ENCODE peak calls at places on chromosomes 4 and X, in four cellular contexts. Q, U, D and H are unnamed samples.

GRCh38 chrX:38175140-38175539 is 45.5 kb downstream of the SRPX start:
- DNase-seq in Q (no peak), D (no peak), U (peak; percentile 27), H (no peak)

GRCh38 chr4:173499568-173500535 is 30.2 kb downstream of the HAND2 start:
- DNase-seq in Q (no peak), D (no peak), U (no peak), H (peak; percentile 64)

GRCh38 chr4:41882622-41883347 is 52.4 kb upstream of the TMEM33 start:
- DNase-seq in D (no peak), Q (peak; percentile 89), U (no peak), H (no peak)

GRCh38 chr4:110514889-110515479 is 39.0 kb downstream of the ENPEP start:
- DNase-seq in U (no peak), Q (no peak), D (no peak), H (no peak)

GRCh38 chr4:73576366-73576765 is 43.9 kb downstream of the RASSF6 start:
- DNase-seq in D (no peak), U (no peak), Q (no peak), H (no peak)

GRCh38 chr4:69471639-69472038 is 24.1 kb downstream of the UGT2B4 start:
- DNase-seq in Q (no peak), U (no peak), D (no peak), H (no peak)

GRCh38 chrX:106734827-106735226 is 8.3 kb downstream of the RNF128 start:
- DNase-seq in U (no peak), Q (no peak), D (no peak), H (no peak)

GRCh38 chr4:86855572-86855971 is 6.4 kb upstream of the SLC10A6 start:
- DNase-seq in Q (no peak), D (no peak), U (no peak), H (no peak)

GRCh38 chrX:2457289-2458133 is 43.3 kb downstream of the DHRSX start:
- DNase-seq in D (no peak), Q (no peak), U (no peak), H (no peak)

GRCh38 chr4:122758033-122758432 is 25.5 kb downstream of the BBS12 start:
- DNase-seq in D (no peak), U (peak; percentile 29), Q (no peak), H (no peak)

GRCh38 chr4:173489514-173489913 is 40.5 kb downstream of the HAND2 start:
- DNase-seq in D (no peak), Q (no peak), U (no peak), H (no peak)

GRCh38 chrX:28324306-28324705 is 262.9 kb upstream of the IL1RAPL1 start:
- DNase-seq in D (no peak), Q (no peak), U (no peak), H (no peak)

GRCh38 chr4:108416831-108417230 is 203.5 kb upstream of the RPL34 start:
- DNase-seq in U (no peak), Q (no peak), D (no peak), H (peak; percentile 86)

GRCh38 chr4:180101348-180102083 is 2141.7 kb upstream of the TENM3 start:
- DNase-seq in D (peak; percentile 69), U (no peak), Q (peak; percentile 70), H (no peak)

GRCh38 chrX:119477812-119478232 is 9.6 kb downstream of the SLC25A5 start:
- DNase-seq in D (no peak), U (peak; percentile 54), Q (no peak), H (no peak)

DNA sequence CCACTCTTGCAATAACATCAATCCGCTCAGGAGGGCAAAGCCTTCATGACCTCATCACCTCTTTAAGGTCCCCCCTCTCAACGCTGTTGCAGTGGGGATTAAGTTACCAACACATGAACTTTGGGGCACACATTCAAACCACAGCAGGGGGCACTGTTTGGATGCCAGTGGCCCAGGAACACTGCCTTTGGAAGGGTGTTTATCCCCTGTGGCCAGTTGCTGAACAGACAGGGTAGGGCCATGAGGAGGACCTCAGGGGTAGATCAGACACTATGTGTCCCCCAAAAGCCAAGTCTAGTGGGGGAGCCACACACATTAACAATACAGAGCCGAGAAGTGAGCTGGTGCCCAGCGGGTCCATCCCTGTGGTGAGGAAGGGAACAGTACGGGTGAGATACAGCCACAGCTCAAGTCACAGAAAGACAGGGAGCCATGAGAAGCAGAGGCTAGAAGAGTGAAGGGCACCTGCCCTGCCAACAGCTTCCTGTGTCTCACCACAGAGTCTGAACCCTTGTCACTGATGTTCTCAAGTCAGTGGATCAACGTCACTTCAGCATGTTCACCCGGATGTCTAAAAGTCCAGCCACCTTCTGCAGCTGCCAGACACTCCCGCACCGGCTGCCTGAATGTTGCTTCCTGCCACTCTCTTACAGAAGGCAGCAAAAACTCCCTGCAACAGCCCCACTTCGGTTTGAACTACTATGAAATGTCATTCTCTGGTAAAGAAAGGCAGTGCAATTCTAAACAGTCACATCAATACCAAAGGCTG is 19.9 kb upstream of the MXD4 start:
- DNase-seq in U (peak; percentile 63), D (no peak), Q (peak; percentile 90), H (no peak)
- TF ChIP-seq POLR2AphosphoS5 in U (peak; percentile 38), D (no peak), Q (peak; percentile 77), H (peak; percentile 18)

DNA sequence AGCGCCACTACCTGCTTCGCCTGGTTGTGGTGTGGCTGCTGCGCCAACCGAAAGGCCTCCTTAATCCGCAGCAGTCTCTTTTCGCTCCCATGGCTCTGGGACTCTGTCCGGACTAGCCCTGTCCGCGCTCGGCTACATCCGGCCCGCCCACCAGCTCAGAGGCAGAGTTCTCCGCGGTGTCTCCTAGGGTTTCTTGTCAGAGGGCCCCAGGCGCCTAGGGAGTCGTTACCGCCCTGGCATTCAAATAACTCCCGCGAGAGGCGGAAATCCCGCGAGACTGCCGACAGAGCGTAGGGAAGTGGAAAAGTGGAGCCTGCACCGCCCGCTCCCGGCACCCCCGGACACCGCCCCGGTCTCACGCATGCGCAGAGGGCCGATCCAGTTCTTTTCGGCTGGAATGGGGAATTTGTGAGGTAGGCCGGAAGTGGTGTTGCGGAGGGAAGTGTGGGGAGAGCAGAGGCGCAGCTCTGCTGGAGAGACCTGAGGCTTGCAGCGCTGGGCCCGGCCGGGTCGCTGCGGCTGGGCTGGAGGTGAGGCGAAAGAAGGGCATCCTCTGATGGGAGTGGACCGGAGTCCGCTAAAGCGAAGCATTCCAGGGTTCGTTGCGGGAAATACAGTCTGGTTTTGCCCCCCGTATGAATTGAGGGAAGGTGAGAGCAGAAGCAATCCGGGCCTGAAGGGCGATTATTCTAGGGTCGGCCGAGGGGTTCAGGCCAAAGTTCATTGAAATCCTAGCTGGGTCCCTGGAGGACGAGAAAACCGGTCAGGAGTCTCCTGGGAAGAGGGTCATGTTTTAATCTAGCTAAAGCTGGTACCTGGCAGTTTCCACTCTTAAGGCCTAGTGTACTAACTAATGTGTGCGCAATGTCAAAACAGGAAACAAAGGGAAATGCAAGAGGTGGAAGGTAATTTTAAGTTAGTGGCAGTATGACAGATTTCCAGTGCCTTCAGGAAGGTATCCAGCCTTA is at the start of gene FAM200B:
- DNase-seq in Q (peak; percentile 99), U (peak; percentile 100), D (peak; percentile 99), H (peak; percentile 99)
- TF ChIP-seq POLR2A in Q (no peak), U (peak; percentile 96), D (peak; percentile 76), H (peak; percentile 77)

DNA sequence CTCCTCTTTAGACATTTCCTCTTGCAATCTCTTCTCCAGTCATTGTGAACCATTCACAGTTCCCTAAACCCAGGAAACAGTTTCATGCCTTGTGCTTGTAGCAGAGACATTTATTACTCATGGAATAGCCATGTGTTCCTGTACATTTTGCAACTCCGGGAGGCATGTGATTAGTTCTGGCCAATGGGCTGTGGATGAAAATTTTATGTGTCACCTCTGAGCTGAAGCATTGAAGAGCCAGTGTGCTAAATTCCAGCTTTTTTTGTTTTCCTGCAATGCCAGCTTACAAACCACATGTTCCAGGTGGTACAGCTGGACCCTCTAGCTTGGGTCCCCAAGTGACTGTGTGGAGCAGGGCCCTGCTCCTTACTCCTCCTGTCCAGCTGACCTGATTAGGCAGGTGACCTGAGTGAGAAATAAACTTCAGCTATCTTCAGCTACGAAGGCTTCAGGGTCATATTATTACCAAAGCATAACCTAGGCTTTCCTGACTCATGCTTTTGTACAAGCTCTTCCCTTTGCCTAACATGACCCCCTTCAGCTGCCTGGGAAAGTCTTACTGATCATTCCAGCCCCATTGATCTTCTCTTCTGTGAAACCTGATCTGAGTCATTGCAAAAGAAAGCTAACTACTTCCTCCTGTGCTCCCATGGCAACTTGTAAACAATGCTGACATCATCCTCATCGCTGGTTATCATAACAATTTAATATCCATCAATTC is 200.4 kb downstream of the PTTG2 start:
- DNase-seq in Q (no peak), D (no peak), U (peak; percentile 33), H (no peak)
- TF ChIP-seq POLR2AphosphoS5 in Q (no peak), D (no peak), U (peak; percentile 64), H (no peak)

GRCh38 chr4:156970501-156971167 is 965 bp downstream of the PDGFC start:
- DNase-seq in Q (peak; percentile 84), U (peak; percentile 61), D (peak; percentile 88), H (peak; percentile 93)
- TF ChIP-seq POLR2A in Q (no peak), U (peak; percentile 12), D (no peak), H (no peak)

GRCh38 chr4:151420408-151420807 is 11.4 kb downstream of the FHIP1A start:
- DNase-seq in Q (no peak), U (no peak), D (no peak), H (no peak)

GRCh38 chr4:151418856-151419255 is 9.9 kb downstream of the FHIP1A start:
- DNase-seq in Q (no peak), U (no peak), D (no peak), H (no peak)

GRCh38 chr4:151427268-151427667 is 18.3 kb downstream of the FHIP1A start:
- DNase-seq in D (no peak), Q (no peak), U (no peak), H (no peak)

GRCh38 chr4:151426513-151426912 is 17.5 kb downstream of the FHIP1A start:
- DNase-seq in Q (no peak), D (no peak), U (no peak), H (no peak)

GRCh38 chr4:151422862-151423261 is 13.9 kb downstream of the FHIP1A start:
- DNase-seq in Q (no peak), U (no peak), D (no peak), H (no peak)
- TF ChIP-seq POLR2AphosphoS5 in Q (no peak), U (no peak), D (no peak), H (no peak)

DNA sequence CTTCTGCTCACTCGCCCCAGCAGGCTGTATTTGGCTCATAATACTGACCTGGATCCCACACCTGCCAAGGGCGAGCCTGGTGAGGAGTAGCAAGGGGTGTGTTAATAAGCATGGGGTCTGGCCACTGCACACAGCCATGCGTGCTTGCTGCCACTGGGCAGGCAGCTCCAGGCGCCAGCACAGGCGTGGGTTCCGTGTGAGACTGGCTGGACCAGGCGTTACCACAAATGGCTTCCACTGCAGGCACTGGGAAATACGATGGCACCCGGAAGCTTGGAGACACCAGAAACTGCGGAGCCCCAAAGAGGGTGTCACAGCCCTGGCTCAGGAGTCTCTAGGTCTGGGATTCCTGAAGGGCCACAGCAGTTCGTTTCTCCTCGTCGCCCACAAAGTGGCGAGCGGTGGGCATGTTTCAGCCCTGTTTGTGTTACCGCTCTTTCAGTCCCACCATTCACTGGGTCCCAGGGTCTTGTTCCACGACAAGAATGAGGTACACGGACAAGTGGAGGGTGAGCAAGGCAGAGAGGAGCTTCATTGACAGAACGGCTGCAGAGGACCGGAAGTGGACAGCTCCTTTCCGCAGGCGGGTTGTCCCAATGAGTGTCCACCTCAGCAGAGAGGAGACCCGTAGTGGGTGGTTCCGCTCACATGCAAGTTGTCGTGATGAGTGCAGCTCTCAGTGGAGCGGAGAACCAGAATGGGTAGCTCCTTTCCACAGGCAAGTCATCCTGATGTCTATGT is 428.9 kb downstream of the EPHA5 start:
- DNase-seq in D (peak; percentile 75), U (no peak), Q (no peak), H (no peak)
- TF ChIP-seq POLR2A in D (no peak), U (no peak), Q (no peak), H (no peak)

GRCh38 chrX:42746606-42747005 is 31.4 kb downstream of the PPP1R2C start:
- DNase-seq in D (no peak), Q (no peak), U (no peak), H (no peak)
- TF ChIP-seq POLR2AphosphoS5 in D (no peak), Q (no peak), U (no peak), H (no peak)